ENCODE peak calls at places on chromosomes 7 and 10, in four cellular contexts. N is aorta, G is heart right ventricle, S is mucosa of descending colon. R is an unnamed sample.

GRCh38 chr10:113047605-113047962 is 97.5 kb downstream of the TCF7L2 start:
- DNase-seq in N (peak; percentile 82), G (no peak), S (no peak), R (no peak)

GRCh38 chr7:33933611-33934281 is 28.4 kb downstream of the BMPER start:
- DNase-seq in N (no peak), G (no peak), S (no peak), R (no peak)

GRCh38 chr10:4066581-4067403 is 281.8 kb upstream of the KLF6 start:
- DNase-seq in N (no peak), G (no peak), S (no peak), R (no peak)

GRCh38 chr10:131195116-131195515 is 116.4 kb downstream of the TCERG1L start:
- DNase-seq in N (no peak), G (no peak), S (no peak), R (no peak)

GRCh38 chr7:37414352-37414983 is 34.2 kb downstream of the ELMO1 start:
- DNase-seq in N (no peak), G (no peak), S (no peak), R (peak; percentile 88)

GRCh38 chr7:36301914-36302771 is 87.5 kb upstream of the ANLN start:
- DNase-seq in N (no peak), G (no peak), S (no peak), R (no peak)

GRCh38 chr10:105159268-105159667 is 518.2 kb downstream of the SORCS3 start:
- DNase-seq in N (no peak), G (no peak), S (no peak), R (no peak)

GRCh38 chr10:33208166-33208565 is 126.3 kb downstream of the NRP1 start:
- DNase-seq in N (no peak), G (no peak), S (no peak), R (no peak)

GRCh38 chr10:79289801-79290200 is 57.5 kb upstream of the PPIF start:
- DNase-seq in N (no peak), G (no peak), S (peak; percentile 60), R (no peak)

GRCh38 chr10:121900443-121901174 is 27.2 kb downstream of the ATE1 start:
- DNase-seq in N (no peak), G (no peak), S (no peak), R (no peak)

GRCh38 chr7:45347804-45348203 is 190.2 kb downstream of the RAMP3 start:
- DNase-seq in N (no peak), G (no peak), S (no peak), R (no peak)

GRCh38 chr10:25666276-25666675 is 267.8 kb upstream of the MYO3A start:
- DNase-seq in N (no peak), G (no peak), S (no peak), R (no peak)

GRCh38 chr10:43404675-43405221 is 4.2 kb downstream of the HNRNPF start:
- DNase-seq in N (no peak), G (no peak), S (no peak), R (no peak)

GRCh38 chr10:5631936-5632335 is 34.5 kb downstream of the ASB13 start:
- DNase-seq in N (peak; percentile 56), G (no peak), S (no peak), R (peak; percentile 77)

GRCh38 chr7:22377690-22378089 is 20.7 kb upstream of the RAPGEF5 start:
- DNase-seq in N (no peak), G (no peak), S (no peak), R (no peak)

GRCh38 chr7:77327067-77327931 is 88.8 kb downstream of the GSAP start:
- DNase-seq in N (peak; percentile 57), G (peak; percentile 29), S (peak; percentile 47), R (peak; percentile 57)

GRCh38 chr10:77881636-77882035 is 44.9 kb downstream of the DLG5 start:
- DNase-seq in N (no peak), G (no peak), S (no peak), R (no peak)

GRCh38 chr10:77879710-77880109 is 46.8 kb downstream of the DLG5 start:
- DNase-seq in N (no peak), G (no peak), S (no peak), R (no peak)

GRCh38 chr10:77879065-77879464 is 47.5 kb downstream of the DLG5 start:
- DNase-seq in N (no peak), G (no peak), S (no peak), R (no peak)

GRCh38 chr10:77884181-77884580 is 42.4 kb downstream of the DLG5 start:
- DNase-seq in N (no peak), G (no peak), S (no peak), R (no peak)

GRCh38 chr10:77881222-77881621 is 45.3 kb downstream of the DLG5 start:
- DNase-seq in N (no peak), G (no peak), S (no peak), R (no peak)
- H3K4me1 ChIP-seq in N (no peaks in the 10 kb centered on the region), G (peaks cover 37% of the 10 kb centered on the region), S (no peaks in the 10 kb centered on the region), R (no peaks in the 10 kb centered on the region)

DNA sequence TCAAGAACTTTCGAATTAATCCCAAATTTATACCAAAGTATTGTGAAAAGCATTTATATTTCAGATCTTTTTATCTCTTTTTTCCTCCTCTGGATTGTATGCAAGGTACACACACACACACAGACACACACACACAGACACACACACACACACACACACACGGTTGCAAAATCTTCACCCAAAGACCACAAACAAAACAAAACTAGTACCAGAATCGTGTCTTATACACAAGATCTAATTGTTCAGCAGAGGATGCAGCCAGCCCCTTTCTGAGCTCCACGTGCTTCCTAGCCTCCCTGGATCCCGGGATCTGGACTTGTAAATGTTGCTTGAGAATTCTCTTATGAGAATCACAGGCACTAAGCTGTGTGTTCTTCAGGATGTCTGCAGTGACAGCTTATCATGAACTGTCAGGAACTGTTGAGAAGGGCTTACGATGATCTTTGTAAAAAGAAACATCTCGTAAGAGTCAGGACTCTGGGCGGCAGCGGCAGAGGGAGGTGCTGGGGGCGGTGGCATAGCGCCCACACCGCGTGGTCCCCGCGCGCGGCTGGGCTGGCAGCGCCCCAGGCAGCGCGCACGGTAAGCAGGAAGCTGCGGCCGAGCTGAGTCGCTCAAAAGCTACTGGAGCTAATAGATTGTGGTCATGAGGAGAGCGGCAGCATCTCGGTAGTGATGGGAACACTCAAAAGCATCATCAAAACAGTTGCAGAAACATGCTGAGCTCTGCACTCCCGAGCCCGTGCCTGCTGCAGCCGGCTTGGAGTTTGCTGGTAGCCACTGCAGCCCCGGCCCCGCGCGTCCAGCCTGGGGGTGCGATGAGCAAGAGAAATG is 277.6 kb downstream of the GATA3 start:
- DNase-seq in N (peak; percentile 68), G (peak; percentile 46), S (peak; percentile 83), R (no peak)
- H3K4me3 ChIP-seq in N (no peak overlapping the region), G (peak overlapping the region; percentile 44), S (no peak overlapping the region), R (no peak overlapping the region)

DNA sequence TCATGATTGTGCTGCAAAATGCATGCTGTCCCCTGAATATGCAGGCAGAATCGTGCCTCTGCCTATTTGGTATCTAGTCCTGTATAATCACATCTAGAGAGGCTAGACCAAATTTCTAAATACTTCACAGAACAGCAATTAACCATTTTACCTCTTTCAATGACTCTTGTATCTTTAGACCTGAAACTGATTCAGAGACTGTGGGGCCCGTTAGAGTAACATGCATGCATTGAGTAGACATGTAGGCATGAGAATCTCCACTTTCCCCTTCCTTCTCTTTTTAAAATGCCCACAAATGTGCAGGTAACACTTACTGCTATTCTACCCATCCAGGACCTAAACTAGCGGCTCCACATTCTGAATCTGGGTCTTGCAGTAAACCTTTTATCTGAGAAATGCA is 8.8 kb downstream of the ZNF92 start:
- DNase-seq in N (no peak), G (no peak), S (no peak), R (no peak)
- H3K4me1 ChIP-seq in N (no peaks in the 10 kb centered on the region), G (no peaks in the 10 kb centered on the region), S (no peaks in the 10 kb centered on the region), R (no peaks in the 10 kb centered on the region)

DNA sequence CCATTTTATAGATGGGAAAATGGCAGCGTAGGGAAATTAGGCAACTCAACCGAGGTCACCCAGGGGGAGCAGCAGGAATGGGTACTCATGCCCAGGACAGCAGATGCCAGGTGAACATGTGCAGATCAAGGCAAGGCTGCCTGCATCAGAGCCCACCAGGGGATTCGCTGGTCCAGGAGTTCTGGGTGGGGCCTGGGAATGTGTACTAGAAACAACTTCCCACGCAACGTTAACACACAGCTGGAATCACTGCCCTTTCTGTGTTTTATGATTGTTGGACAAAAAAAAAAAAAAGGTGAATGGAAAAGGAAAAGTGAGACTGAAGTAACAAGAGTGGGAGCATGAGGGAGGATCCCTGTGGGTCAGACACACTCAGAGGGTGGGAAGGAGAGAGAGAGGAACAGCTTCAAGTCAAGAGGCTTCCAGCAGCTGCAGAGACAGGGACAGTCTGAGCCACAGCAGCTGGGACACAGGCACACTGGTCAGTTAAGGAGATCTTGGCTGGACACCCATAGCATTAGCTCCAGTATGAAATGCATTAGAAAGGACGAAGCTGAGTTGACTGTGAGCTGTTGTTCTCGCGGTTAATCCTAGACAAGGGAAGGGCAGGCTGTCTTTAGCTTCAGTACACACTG is 187.9 kb upstream of the INHBA start:
- DNase-seq in N (no peak), G (no peak), S (no peak), R (no peak)
- H3K4me3 ChIP-seq in N (no peak overlapping the region), G (no peak overlapping the region), S (no peak overlapping the region), R (no peak overlapping the region)

GRCh38 chr10:11208243-11208642 is 190.6 kb downstream of the CELF2 start:
- DNase-seq in N (no peak), G (no peak), S (no peak), R (no peak)

GRCh38 chr10:11210211-11210922 is 192.7 kb downstream of the CELF2 start:
- DNase-seq in N (peak; percentile 65), G (no peak), S (no peak), R (no peak)

GRCh38 chr10:11207276-11207809 is 189.7 kb downstream of the CELF2 start:
- DNase-seq in N (no peak), G (no peak), S (no peak), R (no peak)

GRCh38 chr10:11208908-11209809 is 191.5 kb downstream of the CELF2 start:
- DNase-seq in N (no peak), G (no peak), S (no peak), R (no peak)

GRCh38 chr10:11209810-11210141 is 192.1 kb downstream of the CELF2 start:
- DNase-seq in N (no peak), G (no peak), S (no peak), R (no peak)
- H3K4me1 ChIP-seq in N (no peaks in the 10 kb centered on the region), G (peaks cover 58% of the 10 kb centered on the region), S (peaks cover 4% of the 10 kb centered on the region), R (no peaks in the 10 kb centered on the region)

DNA sequence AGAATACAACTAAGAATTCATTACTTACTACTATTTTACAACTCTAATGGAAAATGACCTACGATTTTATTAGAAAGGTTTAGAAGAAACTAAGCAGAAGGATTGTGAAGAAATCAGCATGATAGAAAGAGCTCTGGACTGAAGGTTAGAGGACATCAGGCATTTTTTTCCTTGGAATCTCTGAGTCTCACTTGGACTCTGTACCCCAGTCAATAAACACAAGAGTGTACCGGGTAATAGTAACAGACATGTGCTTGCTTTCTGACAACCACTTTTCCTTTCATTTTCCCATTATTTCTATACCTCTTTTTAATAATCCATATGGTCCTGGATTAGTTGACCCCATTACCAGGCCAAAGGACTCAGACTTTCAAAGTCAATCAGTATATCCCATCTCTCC is 1240.9 kb upstream of the LRRTM3 start:
- DNase-seq in N (no peak), G (no peak), S (no peak), R (no peak)
- H3K4me3 ChIP-seq in N (no peak overlapping the region), G (no peak overlapping the region), S (no peak overlapping the region), R (no peak overlapping the region)

R was measured in right lobe of liver.